ENCODE peak calls at places on chromosomes 5 and 9, in four cellular contexts. Q is NCI-H345, V is cardiac fibroblast, F is aorta. E is an unnamed sample.

GRCh38 chr5:3957658-3958057 is 362.0 kb downstream of the IRX1 start:
- DNase-seq in V (no peak), F (no peak), Q (no peak), E (no peak)

GRCh38 chr9:119963258-119963797 is 594.1 kb upstream of the BRINP1 start:
- DNase-seq in F (peak), V (peak), Q (no peak), E (no peak)

GRCh38 chr9:100581661-100582060 is 3.8 kb downstream of the CAVIN4 start:
- DNase-seq in F (no peak), V (no peak), Q (no peak), E (no peak)

GRCh38 chr5:54361683-54362411 is 51.5 kb upstream of the ARL15 start:
- DNase-seq in V (peak), F (peak), Q (no peak), E (no peak)

GRCh38 chr5:151022511-151023018 is 2.2 kb downstream of the GPX3 start:
- DNase-seq in V (peak), F (peak), Q (no peak), E (no peak)

GRCh38 chr9:116480700-116481099 is 206.4 kb upstream of the TRIM32 start:
- DNase-seq in F (no peak), Q (no peak), V (no peak), E (no peak)

GRCh38 chr9:19408693-19409405 is at the start of gene ACER2:
- DNase-seq in Q (peak), V (peak), F (peak), E (peak)

GRCh38 chr9:38435526-38435925 is 11.3 kb upstream of the IGFBPL1 start:
- DNase-seq in Q (no peak), V (no peak), F (no peak), E (no peak)

GRCh38 chr5:149062371-149063016 is 368 bp downstream of the SH3TC2 start:
- DNase-seq in V (peak), Q (no peak), F (peak), E (no peak)

GRCh38 chr9:94586814-94587213 is 6.8 kb downstream of the FBP2 start:
- DNase-seq in F (no peak), Q (no peak), V (peak), E (no peak)

GRCh38 chr9:92671323-92671722 is 1.4 kb upstream of the IPPK start:
- DNase-seq in Q (peak), F (peak), V (peak), E (no peak)

GRCh38 chr5:10445352-10445751 is 3.7 kb downstream of the ROPN1L start:
- DNase-seq in V (no peak), Q (no peak), F (no peak), E (no peak)

GRCh38 chr5:136028782-136029742 is at the start of gene TGFBI:
- DNase-seq in V (peak), F (peak), Q (no peak), E (no peak)

GRCh38 chr9:37197158-37198033 is 77.0 kb downstream of the ZCCHC7 start:
- DNase-seq in F (no peak), Q (no peak), V (peak), E (no peak)

GRCh38 chr5:42858031-42858643 is 46.4 kb upstream of the SELENOP start:
- DNase-seq in F (no peak), V (no peak), Q (no peak), E (no peak)

GRCh38 chr9:84947412-84947972 is 278.0 kb downstream of the NTRK2 start:
- DNase-seq in F (no peak), Q (no peak), V (no peak), E (no peak)

E was measured in effector memory CD4-positive, alpha-beta T cell.